ENCODE peak calls at places on chromosome 22, in four cellular contexts. M is IMR-90; Q is activated CD4-positive, CD25-positive, alpha-beta regulatory T cell treated with anti-CD3 and anti-CD28 coated beads, Interleukin-2, amount 50 U/mL, for 24 hours; R is body of pancreas. I is an unnamed sample.

GRCh38 chr22:30855677-30856518 is 112.7 kb downstream of the MORC2 start:
- ATAC-seq in M (no peak), Q (no peak), R (no peak), I (no peak)

GRCh38 chr22:31726692-31727091 is 23.2 kb downstream of the PRR14L start:
- ATAC-seq in M (no peak), Q (no peak), R (no peak), I (no peak)

GRCh38 chr22:30643055-30643875 is 7.7 kb downstream of the SLC35E4 start:
- ATAC-seq in M (no peak), Q (no peak), R (no peak), I (peak)

GRCh38 chr22:39013923-39014722 is at the start of gene APOBEC3C:
- ATAC-seq in M (peak), Q (peak), R (peak), I (peak)

GRCh38 chr22:47129902-47130301 is 367.5 kb downstream of the TBC1D22A start:
- ATAC-seq in M (no peak), Q (peak), R (no peak), I (no peak)

GRCh38 chr22:46245515-46245914 is 4.6 kb downstream of the CDPF1 start:
- ATAC-seq in M (no peak), Q (no peak), R (no peak), I (no peak)

GRCh38 chr22:22358136-22358535 is 113.5 kb downstream of the VPREB1 start:
- ATAC-seq in M (no peak), Q (no peak), R (no peak), I (no peak)

GRCh38 chr22:25399649-25400151 is 164.8 kb upstream of the GRK3 start:
- ATAC-seq in M (no peak), Q (no peak), R (no peak), I (no peak)

GRCh38 chr22:35314161-35314942 is 14.7 kb downstream of the TOM1 start:
- ATAC-seq in M (no peak), Q (no peak), R (no peak), I (no peak)

GRCh38 chr22:45594123-45594941 is 77.3 kb upstream of the ATXN10 start:
- ATAC-seq in M (no peak), Q (no peak), R (no peak), I (no peak)

GRCh38 chr22:30314918-30315317 is 11.8 kb downstream of the TBC1D10A start:
- ATAC-seq in M (no peak), Q (peak), R (no peak), I (no peak)

GRCh38 chr22:40209945-40210485 is 32.3 kb downstream of the TNRC6B start:
- ATAC-seq in M (no peak), Q (peak), R (no peak), I (no peak)

GRCh38 chr22:39284983-39285382 is 34.4 kb downstream of the RPL3 start:
- ATAC-seq in M (no peak), Q (no peak), R (no peak), I (no peak)

GRCh38 chr22:27641049-27641790 is 160.3 kb downstream of the MN1 start:
- ATAC-seq in M (peak), Q (no peak), R (no peak), I (no peak)

GRCh38 chr22:22371031-22371541 is 126.5 kb downstream of the VPREB1 start:
- ATAC-seq in M (no peak), Q (no peak), R (no peak), I (peak)

GRCh38 chr22:18970180-18970947 is 34.3 kb upstream of the PRODH start:
- ATAC-seq in M (peak), Q (peak), R (peak), I (peak)

GRCh38 chr22:29580200-29580810 is 608 bp downstream of the NIPSNAP1 start:
- ATAC-seq in M (no peak), Q (no peak), R (peak), I (peak)

GRCh38 chr22:24134090-24134846 is 47.0 kb upstream of the SUSD2 start:
- ATAC-seq in M (no peak), Q (no peak), R (no peak), I (no peak)

GRCh38 chr22:35873426-35873825 is 155.2 kb downstream of the RBFOX2 start:
- ATAC-seq in M (no peak), Q (no peak), R (no peak), I (no peak)

GRCh38 chr22:45098056-45098455 is 65.7 kb upstream of the NUP50 start:
- ATAC-seq in M (no peak), Q (no peak), R (no peak), I (no peak)

GRCh38 chr22:33020721-33021120 is 37.5 kb downstream of the SYN3 start:
- ATAC-seq in M (no peak), Q (no peak), R (no peak), I (no peak)

GRCh38 chr22:26041931-26042330 is 127.3 kb upstream of the SEZ6L start:
- ATAC-seq in M (no peak), Q (no peak), R (no peak), I (no peak)

GRCh38 chr22:17846326-17846992 is 72.2 kb upstream of the BID start:
- ATAC-seq in M (no peak), Q (no peak), R (peak), I (no peak)

GRCh38 chr22:50078761-50079160 is 6.5 kb downstream of the MLC1 start:
- ATAC-seq in M (peak), Q (no peak), R (no peak), I (no peak)

GRCh38 chr22:42437488-42438292 is 5.5 kb upstream of the NFAM1 start:
- ATAC-seq in M (peak), Q (peak), R (peak), I (peak)

GRCh38 chr22:45649809-45650208 is 21.8 kb upstream of the ATXN10 start:
- ATAC-seq in M (no peak), Q (no peak), R (no peak), I (no peak)

I was measured in SK-N-SH treated with all-trans-retinoic acid at 6 μM for 48 hours.